ENCODE peak calls at places on chromosomes 6 and 20, in five cellular contexts. O is endodermal cell; M is stimulated activated CD8-positive, alpha-beta memory T cell treated with anti-CD3 and anti-CD28 coated beads, Interleukin-15, amount 100 ng/mL, for 4 hours; H is ecto neural progenitor cell; A is HS-27A. N is an unnamed sample.

GRCh38 chr6:7461416-7461815 is 71.8 kb downstream of the RIOK1 start:
- DNase-seq in O (no peak), M (no peak), H (no peak), A (no peak), N (no peak)

GRCh38 chr6:683742-684440 is 9.0 kb downstream of the EXOC2 start:
- DNase-seq in O (peak), M (no peak), H (peak), A (no peak), N (peak)

GRCh38 chr6:113018351-113019151 is 671.4 kb downstream of the RFPL4B start:
- DNase-seq in O (no peak), M (no peak), H (no peak), A (peak), N (no peak)

GRCh38 chr6:40386200-40386599 is 201.0 kb downstream of the LRFN2 start:
- DNase-seq in O (peak), M (no peak), H (no peak), A (no peak), N (no peak)

GRCh38 chr6:78489874-78490273 is 377.5 kb upstream of the IRAK1BP1 start:
- DNase-seq in O (no peak), M (no peak), H (no peak), A (no peak), N (no peak)

GRCh38 chr20:9515761-9516657 is 1.6 kb downstream of the LAMP5 start:
- DNase-seq in O (peak), M (no peak), H (peak), A (no peak), N (no peak)

GRCh38 chr6:6593876-6594275 is 5.4 kb downstream of the LY86 start:
- DNase-seq in O (no peak), M (no peak), H (no peak), A (no peak), N (no peak)

GRCh38 chr20:22619806-22620205 is 35.4 kb upstream of the FOXA2 start:
- DNase-seq in O (peak), M (no peak), H (no peak), A (no peak), N (no peak)

GRCh38 chr6:9463311-9463710 is 951.6 kb downstream of the TFAP2A start:
- DNase-seq in O (no peak), M (no peak), H (no peak), A (no peak), N (no peak)

GRCh38 chr20:17281478-17281877 is 54.6 kb downstream of the PCSK2 start:
- DNase-seq in O (peak), M (no peak), H (peak), A (peak), N (no peak)

GRCh38 chr6:44064089-44064947 is 62.9 kb downstream of the MRPL14 start:
- DNase-seq in O (no peak), M (no peak), H (no peak), A (no peak), N (no peak)

GRCh38 chr6:27825025-27825823 is 87.0 kb downstream of the OR2B2 start:
- DNase-seq in O (no peak), M (no peak), H (no peak), A (no peak), N (no peak)

GRCh38 chr6:26155066-26155925 is 68.1 kb downstream of the HFE start:
- DNase-seq in O (peak), M (no peak), H (no peak), A (peak), N (no peak)

GRCh38 chr20:32966382-32966781 is 37.9 kb downstream of the SUN5 start:
- DNase-seq in O (no peak), M (no peak), H (peak), A (no peak), N (no peak)

GRCh38 chr6:72646604-72647485 is 25.0 kb downstream of the KCNQ5 start:
- DNase-seq in O (no peak), M (no peak), H (no peak), A (no peak), N (no peak)